ENCODE peak calls at places on chromosomes 4 and X, in six cellular contexts. G is neural progenitor cell, S is tibial artery, Z is cardiac muscle cell, I is left ventricle myocardium inferior, N is testis. L is an unnamed sample. For H3K9me3, the result is how much of the 10 kb centered on the place peaks cover.

GRCh38 chr4:1019320-1019719 is 7.9 kb downstream of the FGFRL1 start:
- DNase-seq in G (no peak), N (no peak), I (no peak), S (no peak), Z (no peak), L (no peak)

GRCh38 chr4:147877308-147877771 is 145.5 kb downstream of the ARHGAP10 start:
- DNase-seq in Z (no peak), S (no peak), I (no peak), N (no peak), G (no peak), L (no peak)

GRCh38 chr4:182975806-182976205 is 58.6 kb upstream of the DCTD start:
- DNase-seq in G (no peak), I (no peak), S (no peak), Z (no peak), N (no peak), L (no peak)

GRCh38 chr4:183986645-183987528 is 81.8 kb downstream of the STOX2 start:
- DNase-seq in I (no peak), G (no peak), S (no peak), Z (no peak), N (no peak), L (no peak)

GRCh38 chr4:11650801-11651596 is 222.3 kb upstream of the HS3ST1 start:
- DNase-seq in I (no peak), N (no peak), G (no peak), Z (no peak), S (no peak), L (no peak)

GRCh38 chrX:137171626-137172025 is 137.8 kb upstream of the GPR101 start:
- DNase-seq in I (no peak), G (no peak), S (no peak), N (no peak), Z (no peak), L (no peak)

GRCh38 chr4:113539408-113539807 is 222.1 kb downstream of the CAMK2D start:
- DNase-seq in I (no peak), N (no peak), S (no peak), Z (no peak), G (no peak), L (no peak)

GRCh38 chr4:836781-837301 is 10.9 kb upstream of the CPLX1 start:
- DNase-seq in S (no peak), G (no peak), N (peak), I (no peak), Z (no peak), L (no peak)

GRCh38 chr4:181822005-181822375 is 421.2 kb upstream of the TENM3 start:
- DNase-seq in Z (peak), N (no peak), S (no peak), I (no peak), G (no peak), L (no peak)

GRCh38 chrX:118523920-118524319 is 28.3 kb downstream of the DOCK11 start:
- DNase-seq in Z (no peak), G (no peak), S (no peak), N (no peak), I (no peak), L (no peak)

GRCh38 chr4:162727232-162727631 is 439.5 kb downstream of the NAF1 start:
- DNase-seq in I (no peak), Z (no peak), G (no peak), N (no peak), S (no peak), L (no peak)

GRCh38 chrX:47815901-47816845 is 20.5 kb upstream of the ZNF81 start:
- DNase-seq in Z (no peak), N (no peak), G (no peak), I (no peak), S (no peak), L (no peak)

DNA sequence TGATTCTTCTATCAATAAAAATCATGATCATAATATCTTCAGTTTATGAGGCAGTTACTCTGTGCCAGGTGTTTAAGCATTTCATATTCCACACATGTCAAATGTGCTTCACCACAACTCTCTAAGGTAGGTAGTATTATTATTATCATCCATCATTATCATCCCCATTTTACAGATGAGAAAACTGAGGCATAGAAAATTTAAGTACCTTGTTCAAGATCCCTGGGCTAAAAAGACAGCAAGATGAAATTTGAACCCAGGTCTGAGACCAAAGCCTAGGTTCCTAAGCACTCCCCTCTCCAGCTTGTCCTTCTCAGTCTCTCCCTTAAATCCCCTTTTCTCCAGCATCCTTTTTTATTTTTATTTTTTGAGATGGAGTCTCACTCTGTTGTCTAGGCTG is 33.4 kb downstream of the SEPTIN6 start:
- DNase-seq in S (no peak), Z (no peak), N (no peak), G (no peak), I (no peak), L (no peak)
- H3K9me3 ChIP-seq in S (under half), Z (under half), N (under half), G (under half), I (under half), L (under half)

DNA sequence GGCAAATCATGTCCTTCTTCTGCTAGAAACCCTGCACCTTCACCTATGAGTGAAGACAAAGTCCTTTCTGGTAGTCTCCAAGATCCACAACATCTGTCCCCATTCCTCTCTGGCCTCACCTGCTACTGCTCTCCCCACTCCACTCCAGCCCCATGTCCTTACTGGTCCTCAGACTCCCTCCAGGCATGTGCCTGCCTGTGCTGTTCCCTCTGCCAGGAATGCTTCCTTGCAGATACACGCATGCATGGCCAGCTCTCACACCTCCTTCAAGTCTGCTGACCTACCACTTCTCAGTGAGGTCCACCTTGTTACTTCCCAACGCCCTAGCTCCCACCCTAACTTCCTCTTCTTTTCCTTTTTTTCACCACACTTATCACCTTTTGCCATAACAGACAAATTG is 18.1 kb downstream of the HMGB2 start:
- DNase-seq in S (no peak), Z (no peak), I (no peak), G (no peak), N (no peak), L (no peak)
- H3K27ac ChIP-seq in S (no peak), Z (no peak), I (no peak), G (no peak), N (no peak), L (no peak)

DNA sequence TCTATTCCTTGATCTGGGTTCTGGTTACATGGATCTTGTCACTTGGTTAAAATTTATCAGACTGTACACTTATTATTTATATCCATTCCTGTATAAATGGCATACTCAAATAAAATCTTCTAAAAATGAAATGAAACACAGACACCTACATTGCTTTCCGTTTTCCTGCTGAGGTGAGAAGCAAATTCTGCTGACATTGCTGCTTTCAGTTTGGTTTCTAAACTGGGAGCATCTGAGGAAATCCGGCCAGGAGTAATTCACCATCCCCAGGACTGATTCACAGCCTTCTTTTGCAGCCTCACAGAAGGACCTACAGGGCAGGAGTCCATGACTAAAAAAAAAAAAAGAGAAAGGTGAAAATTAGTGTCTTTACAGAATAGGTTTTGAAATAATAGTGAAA is 93.6 kb downstream of the CORIN start:
- DNase-seq in S (no peak), G (no peak), Z (no peak), I (no peak), N (no peak), L (no peak)
- H3K4me3 ChIP-seq in S (no peak), G (no peak), Z (no peak), I (peak), N (no peak), L (no peak)

GRCh38 chr4:54213001-54213400 is 16.1 kb upstream of the PDGFRA start:
- DNase-seq in S (no peak), N (no peak), Z (no peak), G (no peak), I (no peak), L (no peak)

GRCh38 chr4:54215379-54216072 is 13.6 kb upstream of the PDGFRA start:
- DNase-seq in S (no peak), N (no peak), G (no peak), Z (no peak), I (no peak), L (no peak)

GRCh38 chr4:54213812-54214211 is 15.3 kb upstream of the PDGFRA start:
- DNase-seq in S (no peak), N (no peak), Z (no peak), I (no peak), G (no peak), L (no peak)

GRCh38 chr4:54209617-54210016 is 19.5 kb upstream of the PDGFRA start:
- DNase-seq in G (no peak), N (no peak), I (no peak), S (no peak), Z (no peak), L (no peak)
- H3K9me3 ChIP-seq in G (under half), N (under half), I (under half), S (under half), Z (under half), L (under half)